ENCODE peak calls at places on chromosome 20, in five cellular contexts. M is SK-N-SH, Q is MM.1S, C is mammary epithelial cell, H is IMR-90. K is an unnamed sample.

GRCh38 chr20:23160536-23161243 is 74.6 kb upstream of the CD93 start:
- DNase-seq in H (no peak), M (no peak), C (peak; percentile 28), Q (no peak), K (peak; percentile 17)

GRCh38 chr20:22762576-22763256 is 178.3 kb upstream of the FOXA2 start:
- DNase-seq in M (no peak), Q (no peak), C (peak; percentile 93), H (no peak), K (no peak)

GRCh38 chr20:13638162-13638495 is 603 bp downstream of the TASP1 start:
- DNase-seq in H (peak; percentile 16), Q (no peak), M (no peak), C (peak; percentile 41), K (no peak)

GRCh38 chr20:4533734-4534133 is 188.0 kb upstream of the PRND start:
- DNase-seq in M (no peak), Q (no peak), C (no peak), H (no peak), K (no peak)

GRCh38 chr20:1816384-1817381 is 78.5 kb upstream of the SIRPA start:
- DNase-seq in H (peak; percentile 63), M (no peak), C (peak; percentile 92), Q (no peak), K (no peak)

GRCh38 chr20:19621072-19621471 is 137.0 kb upstream of the RIN2 start:
- DNase-seq in M (no peak), C (peak; percentile 19), H (peak; percentile 2), Q (no peak), K (no peak)

GRCh38 chr20:19789009-19789408 is 31.0 kb downstream of the RIN2 start:
- DNase-seq in H (no peak), Q (no peak), C (no peak), M (no peak), K (no peak)

GRCh38 chr20:46286380-46286779 is 21.9 kb downstream of the CDH22 start:
- DNase-seq in Q (no peak), H (no peak), M (no peak), C (no peak), K (no peak)

GRCh38 chr20:634526-634925 is 18.5 kb downstream of the SRXN1 start:
- DNase-seq in M (peak; percentile 37), H (no peak), C (no peak), Q (no peak), K (no peak)

GRCh38 chr20:56004611-56005388 is 519 bp downstream of the CBLN4 start:
- DNase-seq in C (no peak), H (no peak), M (peak; percentile 75), Q (no peak), K (no peak)

GRCh38 chr20:54173653-54174451 is at the start of gene CYP24A1:
- DNase-seq in Q (peak; percentile 14), C (peak; percentile 23), H (no peak), M (peak; percentile 52), K (no peak)

GRCh38 chr20:5510446-5510845 is 193.7 kb upstream of the PROKR2 start:
- DNase-seq in C (no peak), Q (no peak), H (no peak), M (no peak), K (no peak)

GRCh38 chr20:30812739-30813411 is 444.6 kb upstream of the DEFB115 start:
- DNase-seq in C (no peak), Q (no peak), H (no peak), M (peak; percentile 17), K (no peak)

GRCh38 chr20:47181056-47181862 is 175.2 kb downstream of the ZMYND8 start:
- DNase-seq in Q (peak; percentile 52), M (peak; percentile 45), C (peak; percentile 72), H (peak; percentile 83), K (peak; percentile 41)

GRCh38 chr20:60053125-60053812 is 95.0 kb downstream of the CDH26 start:
- DNase-seq in M (no peak), C (no peak), Q (no peak), H (no peak), K (no peak)

GRCh38 chr20:15310361-15310760 is 972.9 kb upstream of the FLRT3 start:
- DNase-seq in C (peak; percentile 10), Q (no peak), H (no peak), M (no peak), K (no peak)

GRCh38 chr20:17531537-17532025 is 402 bp upstream of the BFSP1 start:
- DNase-seq in Q (no peak), C (no peak), H (no peak), M (no peak), K (no peak)

GRCh38 chr20:50621068-50621467 is 70.3 kb downstream of the RIPOR3 start:
- DNase-seq in Q (no peak), H (no peak), C (no peak), M (no peak), K (no peak)

GRCh38 chr20:10842116-10842515 is 168.3 kb upstream of the JAG1 start:
- DNase-seq in M (no peak), Q (no peak), C (no peak), H (no peak), K (no peak)

GRCh38 chr20:4490595-4491280 is 231.0 kb upstream of the PRND start:
- DNase-seq in Q (no peak), H (peak; percentile 41), M (no peak), C (peak; percentile 27), K (no peak)

DNA sequence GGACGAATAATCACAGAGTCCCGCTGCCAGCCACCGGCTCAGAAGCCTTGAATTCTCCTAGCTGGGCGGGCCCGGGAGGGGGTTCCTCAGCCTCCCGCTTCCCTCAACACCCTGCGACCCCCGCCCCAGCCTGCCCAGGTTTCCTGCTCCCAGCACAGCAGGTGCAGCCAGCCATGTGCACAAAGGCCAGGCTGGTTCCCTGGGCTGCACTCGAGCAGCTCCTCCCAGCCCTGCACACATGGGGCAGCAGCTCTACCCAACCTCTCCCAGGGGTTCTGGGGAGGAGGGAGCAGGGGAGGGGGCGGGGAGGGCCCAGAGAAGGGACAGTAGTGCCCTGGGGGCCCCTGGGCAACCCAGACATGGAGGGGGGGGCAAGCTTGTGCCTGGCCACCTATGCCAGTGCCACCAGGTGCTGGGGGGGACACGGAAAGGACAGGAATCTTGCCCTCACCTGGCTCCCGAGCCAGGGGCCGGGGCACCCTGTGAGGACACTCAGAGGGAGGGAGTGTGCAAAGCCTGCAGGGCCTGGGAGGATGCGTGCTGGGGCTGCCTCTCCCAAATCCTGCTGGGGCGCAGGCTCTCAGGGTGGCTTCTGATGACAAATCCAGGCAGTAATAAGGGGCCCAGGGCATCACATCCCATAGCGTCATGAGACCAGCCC is 1.2 kb upstream of the NTSR1 start:
- DNase-seq in Q (no peak), C (no peak), M (no peak), H (no peak), K (no peak)
- H3K9ac ChIP-seq in Q (no peak overlapping the region), C (no peak overlapping the region), M (no peak overlapping the region), H (no peak overlapping the region), K (no peak overlapping the region)

GRCh38 chr20:52103469-52103910 is 88.1 kb downstream of the ZFP64 start:
- DNase-seq in Q (no peak), H (peak; percentile 20), C (no peak), M (no peak), K (no peak)

GRCh38 chr20:52105045-52105572 is 86.5 kb downstream of the ZFP64 start:
- DNase-seq in C (peak; percentile 19), M (peak; percentile 48), H (peak; percentile 26), Q (no peak), K (no peak)

GRCh38 chr20:52102559-52102958 is 89.0 kb downstream of the ZFP64 start:
- DNase-seq in C (no peak), M (no peak), H (no peak), Q (no peak), K (no peak)

GRCh38 chr20:52104546-52105044 is 87.0 kb downstream of the ZFP64 start:
- DNase-seq in C (no peak), H (peak; percentile 8), Q (no peak), M (peak; percentile 46), K (no peak)

DNA sequence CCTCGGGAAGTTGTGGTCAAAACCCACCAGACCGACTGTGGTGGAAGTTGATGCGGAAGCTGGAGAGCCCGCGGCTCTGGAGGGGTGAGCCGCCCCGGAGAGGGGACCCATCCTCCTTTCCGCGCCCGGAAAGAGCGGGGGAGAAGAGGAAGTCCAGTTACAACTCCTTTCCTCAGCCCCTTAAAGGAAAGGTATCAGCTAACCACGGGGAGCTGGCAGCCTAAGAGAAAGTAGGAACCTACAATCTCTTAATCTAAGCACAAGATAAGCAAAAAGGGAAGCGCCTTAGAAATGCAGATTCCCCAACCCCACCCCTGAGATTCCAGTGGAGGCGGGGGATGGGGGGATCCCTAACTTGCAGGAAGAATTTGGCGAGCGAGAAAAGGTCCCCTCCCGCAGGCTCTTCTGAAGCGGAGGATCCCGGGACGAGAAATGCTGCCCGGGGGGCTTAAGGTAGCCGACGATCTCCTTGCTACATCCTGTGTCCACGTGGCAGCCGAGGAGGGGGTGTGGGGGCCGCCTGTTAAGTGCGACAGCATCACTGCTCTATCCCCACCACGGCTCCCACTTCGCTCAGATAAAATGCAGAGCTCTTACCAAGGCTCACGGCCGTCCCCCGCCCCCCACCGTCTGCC is 87.6 kb downstream of the ZFP64 start:
- DNase-seq in H (peak; percentile 14), C (no peak), Q (no peak), M (no peak), K (no peak)
- H3K4me3 ChIP-seq in H (peak overlapping the region; percentile 45), C (peak overlapping the region; percentile 45), Q (no peak overlapping the region), M (no peak overlapping the region), K (peak overlapping the region; percentile 28)

GRCh38 chr20:24780648-24781047 is 168.4 kb upstream of the CST7 start:
- DNase-seq in H (no peak), C (no peak), M (no peak), Q (peak; percentile 60), K (no peak)

GRCh38 chr20:24779886-24780285 is 169.2 kb upstream of the CST7 start:
- DNase-seq in H (no peak), Q (no peak), M (no peak), C (no peak), K (no peak)

GRCh38 chr20:24782221-24782620 is 166.8 kb upstream of the CST7 start:
- DNase-seq in C (no peak), H (no peak), M (no peak), Q (no peak), K (no peak)

GRCh38 chr20:24782801-24783630 is 166.1 kb upstream of the CST7 start:
- DNase-seq in M (peak; percentile 44), H (no peak), C (no peak), Q (no peak), K (no peak)

DNA sequence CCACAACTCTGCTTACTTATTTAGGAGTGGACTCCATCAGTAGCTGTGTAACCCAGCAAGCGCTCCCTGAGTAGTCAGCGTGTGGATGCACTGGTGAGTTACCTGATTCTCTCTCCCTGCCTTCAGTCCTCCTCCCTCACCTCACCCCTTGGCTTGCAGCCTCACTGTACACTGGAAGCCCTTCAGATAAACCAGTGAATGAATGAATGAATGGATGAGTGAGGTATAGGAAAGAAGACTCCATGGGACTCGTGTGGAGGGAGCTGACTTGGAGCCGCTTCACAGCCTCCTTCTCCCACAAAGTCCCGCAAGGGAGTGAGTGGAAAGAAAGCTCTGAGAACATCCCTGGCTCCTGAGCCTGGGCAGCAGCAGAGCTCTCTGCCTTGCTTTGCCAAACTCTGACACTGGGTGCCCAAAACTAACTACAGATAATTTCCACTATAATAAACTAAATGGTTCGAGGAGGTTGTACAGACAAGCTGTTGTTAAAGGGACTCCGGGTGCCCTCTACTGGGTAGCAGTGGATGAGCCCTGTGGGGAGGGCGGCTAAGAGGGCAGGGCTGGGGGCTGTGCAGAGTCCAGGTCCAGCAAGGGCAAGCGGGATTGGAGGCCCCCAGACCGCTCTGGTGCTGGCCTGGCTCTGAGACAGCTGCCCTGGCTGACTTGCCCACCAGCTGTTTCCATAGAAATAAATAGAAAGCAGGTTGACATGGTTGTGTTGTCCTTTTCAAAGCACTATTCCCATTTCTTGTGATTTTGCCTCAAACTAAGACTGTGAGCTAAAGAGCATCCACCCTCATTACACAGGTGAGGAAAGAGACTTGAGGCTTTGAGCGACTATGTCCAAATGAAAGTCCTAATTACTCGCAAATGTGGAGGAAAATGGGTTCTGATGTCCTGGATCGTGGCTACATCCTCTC is 167.7 kb upstream of the CST7 start:
- DNase-seq in C (peak; percentile 27), H (peak; percentile 36), M (peak; percentile 71), Q (peak; percentile 66), K (no peak)
- TF ChIP-seq CTCF in C (peak; percentile 43), H (peak; percentile 58), M (peak; percentile 63), Q (peak; percentile 82), K (peak; percentile 20)

GRCh38 chr20:16528078-16528477 is 45.2 kb downstream of the KIF16B start:
- DNase-seq in C (peak; percentile 92), Q (no peak), M (no peak), H (peak; percentile 96), K (peak; percentile 85)
- H3K9ac ChIP-seq in C (peak overlapping the region; percentile 53), Q (no peak overlapping the region), M (no peak overlapping the region), H (no peak overlapping the region), K (peak overlapping the region; percentile 9)

K was measured in colonic mucosa.